ENCODE peak calls at places on chromosome 18, in four cellular contexts. H, M, R and Q are unnamed samples.

GRCh38 chr18:7684966-7685365 is 117.8 kb downstream of the PTPRM start:
- DNase-seq in H (no peak), M (no peak), R (no peak), Q (no peak)

GRCh38 chr18:12515550-12515949 is 107.8 kb downstream of the PRELID3A start:
- DNase-seq in H (no peak), M (no peak), R (no peak), Q (peak; percentile 29)

GRCh38 chr18:76144844-76145243 is 350.2 kb downstream of the ZNF516 start:
- DNase-seq in H (no peak), M (no peak), R (no peak), Q (no peak)

GRCh38 chr18:55400590-55401274 is 187.3 kb downstream of the TCF4 start:
- DNase-seq in H (no peak), M (no peak), R (no peak), Q (peak; percentile 65)

GRCh38 chr18:45110577-45111506 is 430.2 kb downstream of the SETBP1 start:
- DNase-seq in H (no peak), M (no peak), R (no peak), Q (no peak)

GRCh38 chr18:35436076-35436649 is 59.0 kb upstream of the ZNF396 start:
- DNase-seq in H (no peak), M (no peak), R (no peak), Q (peak; percentile 45)

GRCh38 chr18:8785855-8786765 is 80.8 kb downstream of the MTCL1 start:
- DNase-seq in H (no peak), M (no peak), R (no peak), Q (no peak)

GRCh38 chr18:57980573-57981348 is 63.3 kb upstream of the NEDD4L start:
- DNase-seq in H (no peak), M (no peak), R (no peak), Q (no peak)

GRCh38 chr18:49008156-49008555 is 57.4 kb upstream of the SMAD7 start:
- DNase-seq in H (no peak), M (no peak), R (no peak), Q (no peak)

GRCh38 chr18:79953921-79954651 is 2.6 kb upstream of the SLC66A2 start:
- DNase-seq in H (no peak), M (no peak), R (peak; percentile 83), Q (no peak)

GRCh38 chr18:57542126-57542525 is 44.4 kb downstream of the FECH start:
- DNase-seq in H (no peak), M (no peak), R (no peak), Q (no peak)

GRCh38 chr18:79911009-79911870 is 40.2 kb downstream of the SLC66A2 start:
- DNase-seq in H (no peak), M (no peak), R (no peak), Q (no peak)

GRCh38 chr18:50687491-50687890 is 127.6 kb downstream of the MAPK4 start:
- DNase-seq in H (no peak), M (no peak), R (no peak), Q (no peak)

GRCh38 chr18:58239879-58240278 is 195.9 kb downstream of the NEDD4L start:
- DNase-seq in H (no peak), M (no peak), R (no peak), Q (peak; percentile 42)